ENCODE peak calls at places on chromosomes 11 and 22, in five cellular contexts. N is GM23338; Z is activated CD4-positive, alpha-beta T cell treated with anti-CD3 and anti-CD28 coated beads, Interleukin-2, amount 10 ng/mL, durations not matched to agents 7 days and 5 days; D is pancreas; U is activated naive CD8-positive, alpha-beta T cell treated with anti-CD3 and anti-CD28 coated beads for 36 hours. M is an unnamed sample.

GRCh38 chr11:75350743-75351540 is 519 bp downstream of the ARRB1 start:
- DNase-seq in Z (peak; percentile 35), D (peak; percentile 75), U (peak; percentile 47), N (peak; percentile 74), M (peak; percentile 48)

GRCh38 chr11:100632970-100633452 is 54.1 kb upstream of the ARHGAP42 start:
- DNase-seq in N (no peak), U (no peak), D (no peak), Z (no peak), M (peak; percentile 18)

GRCh38 chr22:47167056-47167455 is 404.6 kb downstream of the TBC1D22A start:
- DNase-seq in Z (no peak), N (no peak), U (no peak), D (peak; percentile 17), M (no peak)

GRCh38 chr22:49934891-49935557 is 16.6 kb downstream of the CRELD2 start:
- DNase-seq in D (peak; percentile 94), Z (peak; percentile 91), N (peak; percentile 86), U (peak; percentile 90), M (peak; percentile 39)

GRCh38 chr11:122976734-122977454 is 4.7 kb downstream of the BSX start:
- DNase-seq in N (peak; percentile 80), D (no peak), Z (no peak), U (no peak), M (no peak)

GRCh38 chr11:46112961-46113617 is 8.2 kb downstream of the PHF21A start:
- DNase-seq in N (peak; percentile 93), U (no peak), Z (peak; percentile 59), D (no peak), M (peak; percentile 82)

GRCh38 chr11:66568124-66568916 is at the start of gene CTSF:
- DNase-seq in N (peak; percentile 93), U (peak; percentile 74), D (peak; percentile 93), Z (peak; percentile 72), M (peak; percentile 70)

GRCh38 chr11:118338637-118339061 is 3.9 kb downstream of the CD3D start:
- DNase-seq in Z (peak; percentile 95), N (peak; percentile 9), D (no peak), U (peak; percentile 87), M (no peak)

GRCh38 chr11:35619754-35620640 is 1.7 kb downstream of the FJX1 start:
- DNase-seq in D (peak; percentile 54), Z (no peak), N (peak; percentile 89), U (peak; percentile 6), M (no peak)

GRCh38 chr11:117806906-117807305 is 9.9 kb upstream of the DSCAML1 start:
- DNase-seq in Z (no peak), D (no peak), N (no peak), U (no peak), M (no peak)

GRCh38 chr11:68213555-68214172 is 568 bp upstream of the KMT5B start:
- DNase-seq in Z (peak; percentile 76), N (peak; percentile 96), U (peak; percentile 87), D (peak; percentile 92), M (peak; percentile 91)

M was measured in fibroblast of mammary gland.